ENCODE peak calls at places on chromosomes 2 and 18, in nine cellular contexts. X is Daoy; J is cerebellar cortex; P is stimulated activated CD4-positive, alpha-beta T cell treated with anti-CD3 and anti-CD28 coated beads, Interleukin-4, amount 100 ng/mL, for 24 hours; E is Calu3; S is hypothalamus; V is AG09319; C is HEK293T; H is activated CD4-positive, alpha-beta memory T cell treated with anti-CD3 and anti-CD28 coated beads, Interleukin-2, amount 10 ng/mL, durations not matched to agents 7 days and 5 days. Y is an unnamed sample.
A peak's percentile ranks its signal among the peaks of the same experiment; 100 is the strongest.

GRCh38 chr18:63137999-63138448 is 181.5 kb downstream of the BCL2 start:
- DNase-seq in H (peak; percentile 71), J (no peak), C (no peak), S (no peak), E (no peak), V (no peak), X (no peak), P (peak; percentile 47), Y (no peak)

GRCh38 chr2:135072125-135072997 is 20.3 kb downstream of the RAB3GAP1 start:
- DNase-seq in X (no peak), C (no peak), J (no peak), P (no peak), V (no peak), H (no peak), S (no peak), E (no peak), Y (no peak)

GRCh38 chr2:237886702-237887481 is 27.5 kb downstream of the RAMP1 start:
- DNase-seq in E (no peak), C (no peak), X (no peak), H (no peak), P (no peak), J (peak; percentile 35), S (no peak), V (no peak), Y (peak; percentile 91)

GRCh38 chr2:44793322-44793870 is 148.1 kb upstream of the SIX3 start:
- DNase-seq in V (no peak), E (peak; percentile 23), P (no peak), H (no peak), X (peak; percentile 18), S (no peak), C (no peak), J (no peak), Y (no peak)

GRCh38 chr2:201520201-201520600 is 68.7 kb downstream of the STRADB start:
- DNase-seq in J (no peak), C (no peak), S (no peak), E (no peak), V (no peak), X (no peak), P (no peak), H (no peak), Y (no peak)

GRCh38 chr2:8133331-8133730 is 548.5 kb upstream of the ID2 start:
- DNase-seq in P (no peak), S (no peak), E (no peak), V (no peak), H (no peak), J (no peak), X (no peak), C (no peak), Y (no peak)

GRCh38 chr2:61109291-61109690 is 43.6 kb downstream of the SANBR start:
- DNase-seq in H (no peak), P (no peak), V (no peak), S (no peak), J (no peak), E (no peak), X (no peak), C (no peak), Y (no peak)

GRCh38 chr18:41347057-41347456 is 608.0 kb upstream of the PIK3C3 start:
- DNase-seq in C (no peak), X (no peak), V (no peak), H (no peak), S (no peak), J (no peak), P (no peak), E (no peak), Y (no peak)

GRCh38 chr2:230913812-230914211 is 11.2 kb downstream of the GPR55 start:
- DNase-seq in P (no peak), E (no peak), X (no peak), H (no peak), S (no peak), V (no peak), C (no peak), J (no peak), Y (no peak)

GRCh38 chr2:159185401-159186130 is 100.9 kb downstream of the WDSUB1 start:
- DNase-seq in P (no peak), E (peak; percentile 19), X (peak; percentile 88), J (no peak), V (no peak), C (peak; percentile 30), H (no peak), S (no peak), Y (no peak)

GRCh38 chr2:240232961-240233890 is 92.8 kb upstream of the OTOS start:
- DNase-seq in P (peak; percentile 72), C (peak; percentile 87), X (peak; percentile 82), S (peak; percentile 62), V (peak; percentile 39), J (peak; percentile 79), E (peak; percentile 93), H (peak; percentile 74), Y (peak; percentile 80)

GRCh38 chr18:36411745-36412168 is 114.2 kb downstream of the FHOD3 start:
- DNase-seq in S (no peak), P (no peak), E (peak; percentile 37), C (peak; percentile 78), V (no peak), X (peak; percentile 50), H (no peak), J (peak; percentile 16), Y (no peak)

GRCh38 chr2:31383471-31384153 is 30.9 kb downstream of the XDH start:
- DNase-seq in J (no peak), V (no peak), P (no peak), X (peak; percentile 63), C (no peak), E (no peak), H (no peak), S (no peak), Y (no peak)

GRCh38 chr2:9975328-9975727 is 23.8 kb downstream of the GRHL1 start:
- DNase-seq in V (no peak), X (no peak), E (no peak), H (no peak), P (no peak), J (no peak), C (no peak), S (no peak), Y (no peak)